ENCODE peak calls at places on chromosome X, in four cellular contexts. F is uterus, D is heart right ventricle, W is astrocyte. G is an unnamed sample.

GRCh38 chrX:21529771-21530170 is 128.4 kb downstream of the KLHL34 start:
- DNase-seq in W (peak), D (no peak), F (no peak), G (no peak)

GRCh38 chrX:110836982-110837381 is 41.4 kb upstream of the CHRDL1 start:
- DNase-seq in W (no peak), D (no peak), F (no peak), G (no peak)

GRCh38 chrX:78329486-78329885 is 2.1 kb upstream of the CYSLTR1 start:
- DNase-seq in W (no peak), F (no peak), D (no peak), G (no peak)

GRCh38 chrX:40581333-40581910 is 652 bp downstream of the ATP6AP2 start:
- DNase-seq in F (no peak), W (peak), D (no peak), G (peak)

GRCh38 chrX:38426785-38427184 is 74.4 kb downstream of the OTC start:
- DNase-seq in D (no peak), W (no peak), F (no peak), G (peak)

GRCh38 chrX:68755726-68756125 is 73.1 kb upstream of the EFNB1 start:
- DNase-seq in D (no peak), F (no peak), W (no peak), G (no peak)

GRCh38 chrX:63186137-63186536 is 165.0 kb downstream of the SPIN4 start:
- DNase-seq in F (peak), W (no peak), D (no peak), G (no peak)

GRCh38 chrX:104318330-104319009 is 63.7 kb upstream of the ESX1 start:
- DNase-seq in W (peak), D (no peak), F (no peak), G (peak)

GRCh38 chrX:20267924-20268701 is 1.4 kb upstream of the RPS6KA3 start:
- DNase-seq in D (peak), F (peak), W (peak), G (peak)

GRCh38 chrX:150028692-150029091 is 90.4 kb upstream of the EOLA2 start:
- DNase-seq in W (no peak), F (no peak), D (no peak), G (no peak)

GRCh38 chrX:40729923-40730584 is 5.3 kb downstream of the MED14 start:
- DNase-seq in W (no peak), F (no peak), D (no peak), G (no peak)

GRCh38 chrX:77899081-77899828 is at the start of gene COX7B:
- DNase-seq in F (peak), W (peak), D (peak), G (peak)

GRCh38 chrX:68504237-68504636 is 5.4 kb downstream of the YIPF6 start:
- DNase-seq in W (peak), F (no peak), D (no peak), G (peak)

GRCh38 chrX:25151749-25152148 is 136.0 kb upstream of the ARX start:
- DNase-seq in F (no peak), D (no peak), W (no peak), G (no peak)

GRCh38 chrX:46554942-46555341 is 9.7 kb upstream of the ZNF674 start:
- DNase-seq in D (no peak), W (no peak), F (no peak), G (peak)

GRCh38 chrX:12770440-12770839 is 20.8 kb upstream of the PRPS2 start:
- DNase-seq in D (no peak), W (no peak), F (no peak), G (peak)

GRCh38 chrX:33133320-33133719 is 78.0 kb downstream of the DMD start:
- DNase-seq in W (no peak), F (no peak), D (no peak), G (no peak)

GRCh38 chrX:33128048-33128805 is 83.1 kb downstream of the DMD start:
- DNase-seq in F (no peak), W (no peak), D (no peak), G (no peak)

GRCh38 chrX:33134164-33134563 is 77.2 kb downstream of the DMD start:
- DNase-seq in W (no peak), F (no peak), D (no peak), G (no peak)

DNA sequence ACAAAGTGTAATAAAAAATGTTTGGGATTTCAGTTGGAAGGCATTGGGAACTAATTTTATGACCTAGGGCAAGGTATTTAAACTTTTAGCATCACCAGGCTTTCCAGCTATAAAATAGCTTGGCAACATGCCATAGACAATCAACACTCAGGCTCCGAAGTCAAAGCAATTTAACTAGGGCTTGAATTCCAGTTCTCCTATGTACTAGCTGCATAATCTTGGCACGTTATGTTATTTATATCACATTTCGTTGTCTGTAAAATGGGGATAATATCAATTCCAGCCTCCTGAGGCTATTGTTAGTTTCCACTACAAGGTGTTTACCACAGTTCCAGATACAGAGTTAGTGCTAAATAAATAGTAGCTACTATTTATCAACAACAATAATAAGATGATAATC is 78.8 kb downstream of the DMD start:
- DNase-seq in W (no peak), D (no peak), F (no peak), G (no peak)
- H3K4me3 ChIP-seq in W (no peak), D (no peak), F (no peak), G (no peak)

GRCh38 chrX:100647095-100647494 is 3.1 kb downstream of the SRPX2 start:
- DNase-seq in W (peak), F (no peak), D (peak), G (peak)
- TF ChIP-seq CTCF in W (no peak), F (no peak), D (no peak), G (peak)

GRCh38 chrX:627995-628394 is 2.6 kb upstream of the SHOX start:
- DNase-seq in W (no peak), F (no peak), D (no peak), G (no peak)
- H3K4me3 ChIP-seq in W (no peak), F (no peak), D (no peak), G (no peak)

GRCh38 chrX:131821945-131822622 is 201.0 kb upstream of the STK26 start:
- DNase-seq in D (peak), W (peak), F (peak), G (no peak)

GRCh38 chrX:131812847-131813825 is 210.0 kb upstream of the STK26 start:
- DNase-seq in W (peak), D (peak), F (peak), G (no peak)

GRCh38 chrX:131818297-131818936 is 204.7 kb upstream of the STK26 start:
- DNase-seq in F (no peak), D (no peak), W (no peak), G (no peak)

DNA sequence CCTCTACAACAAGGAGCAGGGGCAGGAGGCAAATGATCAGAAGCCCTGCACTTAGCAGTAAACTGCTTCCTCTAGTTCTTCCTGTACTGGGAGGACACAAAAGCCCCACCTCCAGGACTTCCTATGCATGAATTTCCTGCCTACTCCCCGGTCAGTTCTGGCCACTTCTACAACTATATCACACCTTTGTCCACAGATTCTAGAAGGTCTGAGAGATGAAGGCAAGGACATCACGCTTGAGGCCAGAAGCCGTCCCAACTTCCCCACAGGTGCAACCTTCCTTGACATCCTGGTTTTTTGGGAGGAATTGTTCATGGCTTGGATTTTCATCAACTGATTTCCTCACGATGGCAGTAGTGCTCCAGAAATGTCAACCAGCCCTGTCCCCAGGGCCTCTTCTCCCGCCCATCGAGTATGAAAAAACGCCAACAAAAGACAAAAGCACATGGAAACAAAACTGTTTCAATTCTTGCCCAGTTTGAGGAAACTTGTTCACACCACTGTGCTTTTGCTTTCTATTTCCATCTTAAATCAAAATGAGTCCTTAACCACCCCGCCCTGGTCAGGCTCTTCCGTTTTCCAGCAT is 206.5 kb upstream of the STK26 start:
- DNase-seq in W (peak), F (peak), D (peak), G (no peak)
- TF ChIP-seq CTCF in W (no peak), F (peak), D (peak), G (no peak)

DNA sequence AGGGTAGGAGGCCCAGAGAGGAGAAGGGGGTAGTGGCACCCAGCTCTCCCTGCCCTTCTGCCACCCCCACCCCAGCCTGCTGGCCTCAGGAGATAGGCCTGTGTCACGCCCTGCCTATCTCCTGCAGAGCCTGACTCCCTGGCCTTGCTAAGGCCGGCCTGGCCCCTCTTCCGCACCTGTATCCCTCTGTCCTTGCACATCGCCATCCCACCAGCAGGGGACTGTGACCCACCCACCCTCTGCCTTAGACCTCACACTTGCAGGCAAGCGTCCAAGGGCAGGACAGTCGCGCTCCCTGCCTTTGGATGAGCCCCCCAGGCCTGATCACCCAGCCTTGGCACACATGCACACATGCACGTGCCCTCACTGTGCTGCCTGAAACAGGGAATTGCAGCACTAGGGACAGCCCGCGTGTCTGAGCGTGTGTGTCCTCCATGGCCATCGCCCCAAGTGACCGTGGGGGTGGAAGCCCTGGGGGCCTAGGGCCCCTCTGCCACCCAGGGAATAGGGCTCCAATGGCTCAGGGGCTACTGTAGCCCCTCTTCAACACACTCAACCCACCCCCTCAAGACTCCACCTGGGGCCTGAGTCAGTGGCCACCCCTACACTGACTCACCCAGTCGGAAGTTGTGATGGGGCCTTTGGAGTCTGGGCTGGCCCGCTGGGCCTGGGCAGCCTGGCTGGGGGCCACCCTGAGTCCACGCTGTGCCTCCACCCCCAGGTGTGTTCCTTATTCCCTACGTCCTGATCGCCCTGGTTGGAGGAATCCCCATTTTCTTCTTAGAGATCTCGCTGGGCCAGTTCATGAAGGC is 2.1 kb downstream of the SLC6A8 start:
- DNase-seq in F (no peak), D (no peak), W (no peak), G (peak)
- H3K4me3 ChIP-seq in F (no peak), D (peak), W (peak), G (peak)

DNA sequence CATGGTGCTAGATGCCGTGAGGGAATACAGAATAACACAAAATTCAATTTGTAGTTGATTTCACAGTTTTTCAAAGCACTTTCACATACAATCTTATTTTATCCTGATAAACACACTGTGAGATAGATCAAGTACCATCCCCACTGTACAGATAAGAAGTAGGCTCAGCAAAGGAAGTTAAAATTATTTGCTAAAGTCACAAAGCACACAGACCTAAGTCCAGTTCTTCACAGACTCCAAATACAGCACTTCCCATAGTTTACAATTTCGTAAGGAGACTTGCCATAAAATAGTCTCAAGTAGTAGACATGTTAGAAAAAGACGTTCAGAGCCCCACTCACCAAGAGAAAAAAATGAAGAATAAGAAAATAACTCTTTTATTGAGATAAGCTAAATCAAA is 7.8 kb upstream of the CUL4B start:
- DNase-seq in F (no peak), W (no peak), D (no peak), G (no peak)
- TF ChIP-seq CTCF in F (no peak), W (no peak), D (no peak), G (no peak)

GRCh38 chrX:131729295-131729694 is 185.4 kb downstream of the OR13H1 start:
- DNase-seq in W (peak), D (no peak), F (peak), G (no peak)

GRCh38 chrX:131725001-131725654 is 181.3 kb downstream of the OR13H1 start:
- DNase-seq in W (no peak), D (no peak), F (no peak), G (no peak)

GRCh38 chrX:131724292-131724691 is 180.4 kb downstream of the OR13H1 start:
- DNase-seq in W (no peak), D (no peak), F (no peak), G (no peak)

GRCh38 chrX:131727778-131728177 is 183.9 kb downstream of the OR13H1 start:
- DNase-seq in D (no peak), W (no peak), F (no peak), G (no peak)

GRCh38 chrX:131728295-131729145 is 184.6 kb downstream of the OR13H1 start:
- DNase-seq in W (peak), F (peak), D (no peak), G (no peak)
- H3K4me3 ChIP-seq in W (no peak), F (peak), D (peak), G (no peak)

GRCh38 chrX:143340190-143340589 is 177.1 kb downstream of the SPANXN3 start:
- DNase-seq in D (no peak), F (no peak), W (no peak), G (no peak)
- TF ChIP-seq CTCF in D (no peak), F (no peak), W (no peak), G (no peak)

G was measured in cardiac fibroblast.